ENCODE peak calls at places on chromosomes 13 and 19, in eight cellular contexts. Y, A, C, Z, W, R, X and E are unnamed samples.

GRCh38 chr13:113443991-113444390 is 9.3 kb downstream of the ADPRHL1 start:
- DNase-seq in Y (no peak), A (no peak), W (no peak), C (no peak), Z (no peak), X (no peak), R (no peak), E (no peak)

GRCh38 chr19:11269408-11269807 is 7.1 kb upstream of the DOCK6 start:
- DNase-seq in Y (no peak), Z (peak; percentile 32), X (peak; percentile 29), R (no peak), A (no peak), C (no peak), W (no peak), E (no peak)

GRCh38 chr19:56120371-56121179 is 520 bp downstream of the ZNF787 start:
- DNase-seq in A (peak; percentile 94), Y (peak; percentile 78), R (peak; percentile 66), W (peak; percentile 84), X (peak; percentile 79), C (peak; percentile 56), Z (peak; percentile 72), E (peak; percentile 89)

GRCh38 chr19:30690935-30691505 is 318.8 kb downstream of the ZNF536 start:
- DNase-seq in R (no peak), Y (no peak), X (no peak), Z (no peak), W (no peak), C (no peak), A (no peak), E (no peak)

GRCh38 chr19:17948967-17949930 is 16.4 kb downstream of the CCDC124 start:
- DNase-seq in W (no peak), R (no peak), C (no peak), X (no peak), Z (no peak), Y (peak; percentile 45), A (no peak), E (no peak)

GRCh38 chr13:72180253-72180952 is 313.4 kb upstream of the DACH1 start:
- DNase-seq in Y (no peak), W (no peak), X (peak; percentile 44), C (no peak), A (peak; percentile 15), R (no peak), Z (peak; percentile 90), E (peak; percentile 7)

GRCh38 chr19:11234486-11235075 is 4.8 kb upstream of the ANGPTL8 start:
- DNase-seq in A (no peak), W (no peak), R (no peak), Z (peak; percentile 23), C (no peak), X (no peak), Y (no peak), E (no peak)

GRCh38 chr13:51644649-51645048 is 60.4 kb downstream of the WDFY2 start:
- DNase-seq in A (peak; percentile 28), W (no peak), Z (peak; percentile 30), C (no peak), X (peak; percentile 18), Y (no peak), R (no peak), E (peak; percentile 39)

GRCh38 chr19:5799247-5800241 is 5.3 kb upstream of the NRTN start:
- DNase-seq in W (no peak), Y (no peak), A (no peak), X (no peak), C (no peak), Z (no peak), R (no peak), E (no peak)

GRCh38 chr13:44879452-44880058 is 109.7 kb downstream of the NUFIP1 start:
- DNase-seq in W (no peak), Z (peak; percentile 50), R (no peak), C (no peak), Y (peak; percentile 32), X (peak; percentile 43), A (peak; percentile 50), E (peak; percentile 56)

GRCh38 chr19:49442354-49442753 is 1.0 kb upstream of the SLC17A7 start:
- DNase-seq in C (no peak), A (peak; percentile 50), X (peak; percentile 36), Z (peak; percentile 20), R (no peak), W (no peak), Y (peak; percentile 52), E (no peak)

GRCh38 chr13:22589880-22590279 is 590.9 kb upstream of the SGCG start:
- DNase-seq in R (no peak), X (no peak), Z (no peak), C (no peak), W (no peak), A (no peak), Y (no peak), E (no peak)

GRCh38 chr13:28843594-28843993 is 23.5 kb downstream of the MTUS2 start:
- DNase-seq in A (no peak), X (no peak), R (no peak), C (no peak), W (no peak), Z (no peak), Y (no peak), E (no peak)

GRCh38 chr13:44389856-44390255 is 16.2 kb downstream of the SERP2 start:
- DNase-seq in Y (no peak), W (no peak), R (no peak), C (no peak), Z (no peak), X (no peak), A (no peak), E (peak; percentile 56)

GRCh38 chr19:47107953-47108746 is 5.4 kb downstream of the ZC3H4 start:
- DNase-seq in Y (no peak), X (no peak), R (no peak), Z (peak; percentile 32), C (no peak), W (no peak), A (no peak), E (no peak)

GRCh38 chr13:21579754-21580316 is 24.1 kb downstream of the MICU2 start:
- DNase-seq in W (no peak), X (no peak), R (no peak), Y (no peak), A (no peak), Z (no peak), C (no peak), E (no peak)

GRCh38 chr13:25874907-25875306 is 176.9 kb downstream of the SHISA2 start:
- DNase-seq in R (no peak), A (no peak), C (no peak), X (no peak), W (no peak), Z (no peak), Y (peak; percentile 84), E (no peak)

GRCh38 chr19:4077800-4078683 is 11.3 kb upstream of the ZBTB7A start:
- DNase-seq in A (peak; percentile 58), X (peak; percentile 60), Y (peak; percentile 72), R (no peak), Z (peak; percentile 20), W (no peak), C (no peak), E (peak; percentile 59)

GRCh38 chr19:36876993-36877938 is 26.6 kb downstream of the ZNF345 start:
- DNase-seq in Y (no peak), A (no peak), C (no peak), X (peak; percentile 1), W (no peak), Z (no peak), R (no peak), E (no peak)

GRCh38 chr13:50198508-50198907 is 183.3 kb downstream of the KCNRG start:
- DNase-seq in Y (no peak), C (no peak), Z (peak; percentile 74), X (peak; percentile 56), A (peak; percentile 24), W (no peak), R (no peak), E (no peak)

GRCh38 chr19:49515767-49516166 is 3.3 kb downstream of the FCGRT start:
- DNase-seq in C (no peak), Z (no peak), W (no peak), Y (no peak), A (peak; percentile 0), R (no peak), X (no peak), E (no peak)

GRCh38 chr13:111049791-111050538 is 65.1 kb upstream of the ARHGEF7 start:
- DNase-seq in C (no peak), X (peak; percentile 22), Y (no peak), W (peak; percentile 29), R (no peak), A (peak; percentile 36), Z (peak; percentile 35), E (peak; percentile 68)

GRCh38 chr13:32267836-32268439 is 47.2 kb downstream of the ZAR1L start:
- DNase-seq in Y (peak; percentile 60), R (no peak), W (peak; percentile 38), Z (peak; percentile 65), X (no peak), C (no peak), A (no peak), E (no peak)

GRCh38 chr13:33096886-33097610 is 80.8 kb downstream of the KL start:
- DNase-seq in C (no peak), R (no peak), A (no peak), Y (no peak), Z (no peak), W (no peak), X (no peak), E (no peak)

GRCh38 chr13:33728271-33729037 is 89.5 kb upstream of the RFC3 start:
- DNase-seq in Z (peak; percentile 63), Y (no peak), R (no peak), A (no peak), X (peak; percentile 17), C (no peak), W (peak; percentile 38), E (no peak)

GRCh38 chr19:9939301-9939913 is 3.1 kb upstream of the OLFM2 start:
- DNase-seq in R (no peak), Y (no peak), C (no peak), W (no peak), Z (peak; percentile 29), A (peak; percentile 25), X (peak; percentile 23), E (peak; percentile 58)

GRCh38 chr19:17329061-17329767 is 5.4 kb downstream of the ANO8 start:
- DNase-seq in C (no peak), Z (no peak), Y (no peak), W (no peak), A (no peak), R (no peak), X (no peak), E (no peak)

GRCh38 chr13:25267715-25268114 is 19.6 kb downstream of the MTMR6 start:
- DNase-seq in Z (peak; percentile 18), Y (no peak), X (peak; percentile 9), W (no peak), C (no peak), A (no peak), R (no peak), E (peak; percentile 15)

GRCh38 chr13:29362849-29363604 is 232.5 kb downstream of the SLC7A1 start:
- DNase-seq in C (peak; percentile 52), A (peak; percentile 76), Z (peak; percentile 69), R (peak; percentile 68), W (no peak), X (peak; percentile 53), Y (peak; percentile 55), E (peak; percentile 62)